ENCODE peak calls at places on chromosomes 1 and 21, in six cellular contexts. One of them, this sample, is unnamed.

GRCh38 chr1:59333626-59334277 is 36.9 kb downstream of the FGGY start:
- DNase-seq in psoas muscle: no peak
- DNase-seq in left lung: no peak
- DNase-seq in tibial artery: no peak
- DNase-seq in neuronal stem cell: no peak
- DNase-seq in heart left ventricle: no peak
- DNase-seq in this sample: no peak

GRCh38 chr1:76583875-76584477 is 283.3 kb upstream of the ST6GALNAC5 start:
- DNase-seq in heart left ventricle: no peak
- DNase-seq in psoas muscle: no peak
- DNase-seq in neuronal stem cell: no peak
- DNase-seq in tibial artery: no peak
- DNase-seq in left lung: no peak
- DNase-seq in this sample: no peak

GRCh38 chr1:31704261-31705079 is 653 bp upstream of the COL16A1 start:
- DNase-seq in left lung: no peak
- DNase-seq in tibial artery: peak; percentile 75
- DNase-seq in neuronal stem cell: no peak
- DNase-seq in heart left ventricle: no peak
- DNase-seq in psoas muscle: no peak
- DNase-seq in this sample: peak; percentile 56

GRCh38 chr1:16215882-16216753 is 3.7 kb upstream of the ARHGEF19 start:
- DNase-seq in heart left ventricle: peak; percentile 82
- DNase-seq in neuronal stem cell: peak; percentile 93
- DNase-seq in left lung: peak; percentile 88
- DNase-seq in tibial artery: peak; percentile 81
- DNase-seq in psoas muscle: peak; percentile 88
- DNase-seq in this sample: peak; percentile 80

GRCh38 chr21:41325138-41325537 is 8.5 kb downstream of the FAM3B start:
- DNase-seq in tibial artery: no peak
- DNase-seq in left lung: no peak
- DNase-seq in neuronal stem cell: no peak
- DNase-seq in psoas muscle: no peak
- DNase-seq in heart left ventricle: no peak
- DNase-seq in this sample: no peak

GRCh38 chr1:90335566-90335965 is 340.7 kb downstream of the ZNF326 start:
- DNase-seq in heart left ventricle: no peak
- DNase-seq in neuronal stem cell: peak; percentile 29
- DNase-seq in left lung: no peak
- DNase-seq in psoas muscle: no peak
- DNase-seq in tibial artery: no peak
- DNase-seq in this sample: no peak

GRCh38 chr1:10575616-10576015 is 100.9 kb downstream of the PEX14 start:
- DNase-seq in tibial artery: no peak
- DNase-seq in heart left ventricle: no peak
- DNase-seq in psoas muscle: no peak
- DNase-seq in left lung: no peak
- DNase-seq in neuronal stem cell: no peak
- DNase-seq in this sample: no peak

GRCh38 chr1:5758000-5758858 is 234.0 kb downstream of the NPHP4 start:
- DNase-seq in heart left ventricle: no peak
- DNase-seq in left lung: no peak
- DNase-seq in tibial artery: no peak
- DNase-seq in psoas muscle: no peak
- DNase-seq in neuronal stem cell: no peak
- DNase-seq in this sample: no peak

GRCh38 chr1:114153051-114153620 is 533 bp downstream of the SYT6 start:
- DNase-seq in psoas muscle: peak; percentile 56
- DNase-seq in neuronal stem cell: no peak
- DNase-seq in left lung: peak; percentile 75
- DNase-seq in tibial artery: no peak
- DNase-seq in heart left ventricle: no peak
- DNase-seq in this sample: no peak

GRCh38 chr1:178594133-178594532 is 81.2 kb downstream of the TEX35 start:
- DNase-seq in tibial artery: no peak
- DNase-seq in heart left ventricle: peak; percentile 32
- DNase-seq in left lung: no peak
- DNase-seq in neuronal stem cell: no peak
- DNase-seq in psoas muscle: peak; percentile 52
- DNase-seq in this sample: no peak

GRCh38 chr1:99766378-99766800 is at the start of gene FRRS1:
- DNase-seq in neuronal stem cell: peak; percentile 31
- DNase-seq in left lung: no peak
- DNase-seq in psoas muscle: peak; percentile 59
- DNase-seq in heart left ventricle: peak; percentile 48
- DNase-seq in tibial artery: peak; percentile 65
- DNase-seq in this sample: peak; percentile 83

DNA sequence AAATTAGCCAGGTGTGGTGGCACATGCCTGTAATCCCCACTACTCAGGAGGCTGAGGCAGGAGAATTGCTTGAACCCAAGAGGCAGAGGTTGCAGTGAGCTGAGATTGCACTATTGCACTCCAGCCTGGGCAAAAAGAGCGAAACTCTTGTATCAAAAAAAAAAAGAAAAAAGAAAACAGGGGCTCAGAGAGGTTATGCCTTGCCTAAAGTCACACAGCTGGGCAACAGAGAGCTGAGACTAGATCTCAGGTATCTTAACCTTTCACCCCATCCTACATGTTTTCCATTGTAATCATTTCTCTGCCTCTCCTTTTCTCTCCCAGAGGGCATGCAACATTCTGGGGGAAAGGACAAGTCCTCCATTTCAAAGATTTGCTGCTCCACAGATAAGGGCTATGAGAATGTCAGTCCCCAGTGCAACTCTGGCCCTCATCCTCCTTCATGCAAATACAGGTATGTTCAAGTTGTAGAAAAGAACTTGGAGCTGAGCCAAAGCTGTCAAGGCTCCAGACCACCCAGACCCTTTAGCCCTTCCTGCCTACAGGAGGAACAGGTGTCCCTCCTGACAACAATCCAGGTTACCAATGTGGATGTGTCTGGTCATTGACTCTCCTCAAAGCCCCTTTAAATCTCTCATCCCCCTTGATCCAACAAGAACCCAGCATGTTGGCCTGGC is 6.9 kb downstream of the SLC9A1 start:
- DNase-seq in neuronal stem cell: no peak
- DNase-seq in left lung: no peak
- DNase-seq in heart left ventricle: no peak
- DNase-seq in psoas muscle: no peak
- DNase-seq in tibial artery: no peak
- DNase-seq in this sample: no peak
- H3K27ac ChIP-seq in neuronal stem cell: no peak overlapping the region
- H3K27ac ChIP-seq in left lung: no peak overlapping the region
- H3K27ac ChIP-seq in heart left ventricle: peak overlapping the region; percentile 65
- H3K27ac ChIP-seq in psoas muscle: peak overlapping the region; percentile 56
- H3K27ac ChIP-seq in tibial artery: no peak overlapping the region
- H3K27ac ChIP-seq in this sample: no peak overlapping the region

GRCh38 chr1:222441006-222441620 is 106.8 kb downstream of the HHIPL2 start:
- DNase-seq in left lung: no peak
- DNase-seq in heart left ventricle: no peak
- DNase-seq in neuronal stem cell: no peak
- DNase-seq in psoas muscle: no peak
- DNase-seq in tibial artery: no peak
- DNase-seq in this sample: no peak

DNA sequence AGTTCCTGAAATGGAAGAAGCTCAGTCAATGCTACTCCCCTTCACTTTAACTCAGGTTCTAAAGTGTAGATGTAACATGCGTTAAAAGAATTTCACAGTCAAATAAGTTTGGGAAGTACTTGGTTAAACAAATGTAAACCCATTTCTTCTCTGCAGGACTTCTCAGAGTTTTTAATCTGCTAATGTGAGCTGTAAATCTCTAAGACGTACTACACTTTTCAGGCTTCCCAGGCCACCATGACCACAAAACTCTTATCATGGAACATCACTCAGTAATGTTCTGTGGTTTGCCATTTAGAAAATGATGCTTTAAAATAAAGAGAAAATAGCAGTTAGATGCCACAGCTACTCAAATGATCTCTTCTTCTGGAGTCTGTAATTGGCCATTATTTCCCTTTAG is 104.3 kb downstream of the HHIPL2 start:
- DNase-seq in tibial artery: no peak
- DNase-seq in left lung: no peak
- DNase-seq in psoas muscle: no peak
- DNase-seq in neuronal stem cell: no peak
- DNase-seq in heart left ventricle: no peak
- DNase-seq in this sample: no peak
- H3K4me1 ChIP-seq in tibial artery: no peaks in the 10 kb centered on the region
- H3K4me1 ChIP-seq in left lung: no peaks in the 10 kb centered on the region
- H3K4me1 ChIP-seq in psoas muscle: no peaks in the 10 kb centered on the region
- H3K4me1 ChIP-seq in neuronal stem cell: peaks cover 3% of the 10 kb centered on the region
- H3K4me1 ChIP-seq in heart left ventricle: no peaks in the 10 kb centered on the region
- H3K4me1 ChIP-seq in this sample: no peaks in the 10 kb centered on the region

GRCh38 chr1:228177183-228177475 is 11.5 kb downstream of the IBA57 start:
- DNase-seq in tibial artery: no peak
- DNase-seq in neuronal stem cell: no peak
- DNase-seq in heart left ventricle: no peak
- DNase-seq in left lung: no peak
- DNase-seq in psoas muscle: no peak
- DNase-seq in this sample: no peak

GRCh38 chr1:228177936-228178710 is 12.5 kb downstream of the IBA57 start:
- DNase-seq in tibial artery: no peak
- DNase-seq in heart left ventricle: no peak
- DNase-seq in neuronal stem cell: no peak
- DNase-seq in psoas muscle: no peak
- DNase-seq in left lung: no peak
- DNase-seq in this sample: no peak

GRCh38 chr1:228181105-228181504 is 15.5 kb downstream of the IBA57 start:
- DNase-seq in heart left ventricle: no peak
- DNase-seq in psoas muscle: no peak
- DNase-seq in left lung: no peak
- DNase-seq in tibial artery: no peak
- DNase-seq in neuronal stem cell: no peak
- DNase-seq in this sample: no peak

GRCh38 chr1:228180271-228180987 is 14.8 kb downstream of the IBA57 start:
- DNase-seq in left lung: no peak
- DNase-seq in tibial artery: no peak
- DNase-seq in psoas muscle: no peak
- DNase-seq in neuronal stem cell: no peak
- DNase-seq in heart left ventricle: no peak
- DNase-seq in this sample: no peak

GRCh38 chr1:228178737-228179720 is 13.4 kb downstream of the IBA57 start:
- DNase-seq in psoas muscle: peak; percentile 28
- DNase-seq in left lung: no peak
- DNase-seq in heart left ventricle: no peak
- DNase-seq in tibial artery: no peak
- DNase-seq in neuronal stem cell: no peak
- DNase-seq in this sample: no peak
- H3K4me3 ChIP-seq in psoas muscle: no peak overlapping the region
- H3K4me3 ChIP-seq in left lung: no peak overlapping the region
- H3K4me3 ChIP-seq in heart left ventricle: no peak overlapping the region
- H3K4me3 ChIP-seq in tibial artery: no peak overlapping the region
- H3K4me3 ChIP-seq in neuronal stem cell: no peak overlapping the region
- H3K4me3 ChIP-seq in this sample: no peak overlapping the region

DNA sequence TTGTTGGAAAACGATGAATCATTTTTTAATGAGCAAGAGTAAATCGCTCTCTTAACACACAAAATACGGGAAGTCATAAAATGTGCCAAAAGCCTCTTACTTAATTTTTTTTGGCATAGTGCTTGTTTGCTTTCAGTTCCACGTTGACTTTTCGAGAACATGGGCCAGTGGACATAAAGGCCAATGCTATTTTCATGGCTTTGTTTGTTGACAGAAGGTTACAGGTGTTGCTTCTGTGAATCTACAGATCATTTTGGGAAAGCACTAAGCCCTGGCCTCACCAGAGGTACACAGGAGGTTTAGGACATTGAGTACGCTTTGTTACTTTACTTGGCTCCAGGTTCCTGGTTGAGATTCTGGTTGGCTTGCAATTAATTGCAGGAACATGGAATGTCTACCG is 199.4 kb upstream of the HMCN1 start:
- DNase-seq in neuronal stem cell: no peak
- DNase-seq in tibial artery: no peak
- DNase-seq in left lung: no peak
- DNase-seq in heart left ventricle: no peak
- DNase-seq in psoas muscle: no peak
- DNase-seq in this sample: no peak
- H3K27ac ChIP-seq in neuronal stem cell: no peak overlapping the region
- H3K27ac ChIP-seq in tibial artery: no peak overlapping the region
- H3K27ac ChIP-seq in left lung: peak overlapping the region; percentile 65
- H3K27ac ChIP-seq in heart left ventricle: peak overlapping the region; percentile 40
- H3K27ac ChIP-seq in psoas muscle: no peak overlapping the region
- H3K27ac ChIP-seq in this sample: no peak overlapping the region

GRCh38 chr1:8420318-8420717 is 102.4 kb downstream of the SLC45A1 start:
- DNase-seq in left lung: no peak
- DNase-seq in psoas muscle: no peak
- DNase-seq in neuronal stem cell: no peak
- DNase-seq in heart left ventricle: no peak
- DNase-seq in tibial artery: no peak
- DNase-seq in this sample: peak; percentile 85
- H3K4me1 ChIP-seq in left lung: peaks cover 81% of the 10 kb centered on the region
- H3K4me1 ChIP-seq in psoas muscle: peaks cover 74% of the 10 kb centered on the region
- H3K4me1 ChIP-seq in neuronal stem cell: peaks cover 32% of the 10 kb centered on the region
- H3K4me1 ChIP-seq in heart left ventricle: peaks cover 51% of the 10 kb centered on the region
- H3K4me1 ChIP-seq in tibial artery: peaks cover 62% of the 10 kb centered on the region
- H3K4me1 ChIP-seq in this sample: peaks cover 7% of the 10 kb centered on the region

DNA sequence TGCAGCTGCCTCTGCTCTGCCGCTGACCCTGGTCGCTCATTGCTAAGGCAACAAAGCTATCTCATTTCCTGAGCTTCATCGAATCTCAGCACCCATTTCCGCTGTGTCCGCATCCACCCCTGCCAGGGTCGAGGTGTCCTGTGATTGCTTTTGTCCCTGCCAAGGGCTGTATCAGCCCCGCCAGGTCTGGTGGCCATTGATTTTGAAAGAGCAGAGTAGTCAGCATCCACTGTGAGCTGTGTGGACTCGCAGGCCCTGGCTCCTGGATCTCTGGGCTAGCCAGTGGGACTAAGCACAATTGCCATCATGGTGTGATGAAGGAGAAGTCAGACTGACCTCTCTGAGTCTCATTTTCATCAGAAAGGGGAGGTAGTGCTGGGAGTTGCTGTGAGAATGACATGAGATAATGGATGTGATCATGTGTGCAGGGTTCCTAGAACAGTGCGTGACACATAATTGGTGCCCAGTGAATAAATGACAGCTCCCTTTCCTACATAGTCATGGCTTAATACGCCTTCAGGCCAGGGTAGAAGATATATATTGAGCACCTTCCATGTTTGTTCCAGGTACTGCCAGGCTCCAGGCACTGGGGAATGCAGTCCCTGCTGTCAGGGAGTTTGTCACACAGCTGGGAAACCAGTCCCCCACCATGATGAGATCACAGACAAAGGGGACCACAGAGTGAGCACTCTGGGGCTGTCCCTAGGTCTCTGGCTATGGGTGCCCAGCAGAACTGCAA is 32.1 kb downstream of the NAV1 start:
- DNase-seq in heart left ventricle: no peak
- DNase-seq in psoas muscle: no peak
- DNase-seq in left lung: no peak
- DNase-seq in neuronal stem cell: no peak
- DNase-seq in tibial artery: no peak
- DNase-seq in this sample: no peak
- H3K4me3 ChIP-seq in heart left ventricle: no peak overlapping the region
- H3K4me3 ChIP-seq in psoas muscle: no peak overlapping the region
- H3K4me3 ChIP-seq in left lung: no peak overlapping the region
- H3K4me3 ChIP-seq in neuronal stem cell: no peak overlapping the region
- H3K4me3 ChIP-seq in tibial artery: no peak overlapping the region
- H3K4me3 ChIP-seq in this sample: no peak overlapping the region

DNA sequence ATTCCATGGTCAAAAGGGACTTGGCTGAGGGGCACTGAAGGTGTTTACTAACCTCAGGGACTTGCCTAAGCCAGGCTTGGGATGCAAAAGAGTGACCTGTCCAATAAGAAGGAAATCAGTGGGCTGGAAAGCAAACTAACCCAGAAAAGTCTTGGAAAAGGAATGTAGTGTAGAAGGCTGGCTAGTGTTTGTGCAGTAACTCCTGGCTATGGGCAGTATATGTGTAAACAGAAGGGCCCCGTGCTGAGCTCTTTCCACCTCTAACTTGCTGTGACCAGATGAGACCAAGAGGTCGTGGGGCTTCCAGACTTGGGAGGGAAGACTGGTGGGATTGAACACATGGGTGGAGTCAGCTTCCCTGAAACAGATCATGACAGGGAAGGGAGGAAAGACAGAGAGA is 4.1 kb downstream of the MINDY1 start:
- DNase-seq in neuronal stem cell: no peak
- DNase-seq in tibial artery: no peak
- DNase-seq in psoas muscle: no peak
- DNase-seq in left lung: no peak
- DNase-seq in heart left ventricle: no peak
- DNase-seq in this sample: no peak
- H3K27ac ChIP-seq in neuronal stem cell: no peak overlapping the region
- H3K27ac ChIP-seq in tibial artery: no peak overlapping the region
- H3K27ac ChIP-seq in psoas muscle: no peak overlapping the region
- H3K27ac ChIP-seq in left lung: peak overlapping the region; percentile 87
- H3K27ac ChIP-seq in heart left ventricle: peak overlapping the region; percentile 28
- H3K27ac ChIP-seq in this sample: no peak overlapping the region

This sample was measured in small intestine.